ENCODE peak calls at places on chromosomes 12 and 14, in six cellular contexts. E is psoas muscle; D is GM19239; W is thoracic aorta; Z is activated T-cell treated with anti-CD3 and anti-CD28 coated beads, Interleukin-2, amount 50 U/mL, for 24 hours; S is caudate nucleus. Q is an unnamed sample.

GRCh38 chr12:122749569-122750332 is 2.9 kb upstream of the DENR start:
- DNase-seq in E (no peak), D (no peak), W (no peak), Z (peak), S (no peak), Q (no peak)

GRCh38 chr14:64800000-64800399 is 79.7 kb downstream of the SPTB start:
- DNase-seq in E (no peak), D (no peak), W (no peak), Z (no peak), S (no peak), Q (peak)

GRCh38 chr12:51023625-51024395 is 2.4 kb downstream of the SLC11A2 start:
- DNase-seq in E (no peak), D (no peak), W (no peak), Z (no peak), S (no peak), Q (no peak)

GRCh38 chr14:99675381-99675835 is 8.7 kb upstream of the CYP46A1 start:
- DNase-seq in E (no peak), D (no peak), W (no peak), Z (no peak), S (no peak), Q (no peak)

GRCh38 chr14:64841772-64842490 is 37.8 kb downstream of the SPTB start:
- DNase-seq in E (peak), D (no peak), W (peak), Z (no peak), S (no peak), Q (no peak)

GRCh38 chr12:124021025-124021406 is 48.0 kb downstream of the ZNF664 start:
- DNase-seq in E (no peak), D (no peak), W (no peak), Z (no peak), S (no peak), Q (no peak)

GRCh38 chr14:70882771-70883492 is 24.3 kb upstream of the PCNX1 start:
- DNase-seq in E (no peak), D (no peak), W (no peak), Z (peak), S (no peak), Q (peak)

GRCh38 chr12:101045486-101046474 is 164.3 kb downstream of the SLC5A8 start:
- DNase-seq in E (no peak), D (no peak), W (no peak), Z (no peak), S (no peak), Q (no peak)

GRCh38 chr12:107330901-107331431 is 237.6 kb upstream of the CRY1 start:
- DNase-seq in E (no peak), D (no peak), W (no peak), Z (no peak), S (no peak), Q (no peak)

GRCh38 chr12:90854136-90854689 is 100.8 kb downstream of the CCER1 start:
- DNase-seq in E (no peak), D (no peak), W (no peak), Z (no peak), S (peak), Q (peak)

GRCh38 chr12:27076930-27077329 is 5.4 kb downstream of the C12orf71 start:
- DNase-seq in E (no peak), D (no peak), W (no peak), Z (no peak), S (no peak), Q (no peak)

GRCh38 chr14:73759183-73759713 is 45.1 kb upstream of the PNMA1 start:
- DNase-seq in E (peak), D (no peak), W (no peak), Z (peak), S (peak), Q (peak)

GRCh38 chr14:60647081-60647836 is 2.0 kb downstream of the SIX1 start:
- DNase-seq in E (peak), D (no peak), W (no peak), Z (no peak), S (no peak), Q (peak)

GRCh38 chr14:29197557-29197956 is 431.0 kb downstream of the FOXG1 start:
- DNase-seq in E (no peak), D (no peak), W (no peak), Z (no peak), S (no peak), Q (no peak)

GRCh38 chr12:121786441-121786825 is 7.1 kb downstream of the RHOF start:
- DNase-seq in E (peak), D (no peak), W (no peak), Z (peak), S (no peak), Q (peak)

GRCh38 chr12:110180591-110181005 is 56.4 kb downstream of the IFT81 start:
- DNase-seq in E (no peak), D (no peak), W (no peak), Z (no peak), S (no peak), Q (no peak)

GRCh38 chr12:40693503-40693863 is 1.2 kb downstream of the CNTN1 start:
- DNase-seq in E (peak), D (no peak), W (peak), Z (no peak), S (peak), Q (no peak)

GRCh38 chr12:12868836-12869235 is 22.5 kb upstream of the GPRC5A start:
- DNase-seq in E (no peak), D (no peak), W (no peak), Z (no peak), S (no peak), Q (no peak)

GRCh38 chr12:131946757-131947156 is 3.0 kb upstream of the EP400 start:
- DNase-seq in E (no peak), D (no peak), W (no peak), Z (peak), S (no peak), Q (no peak)

GRCh38 chr14:36496346-36496745 is 23.7 kb downstream of the NKX2-1 start:
- DNase-seq in E (no peak), D (no peak), W (no peak), Z (no peak), S (no peak), Q (no peak)

GRCh38 chr12:2212971-2213869 is 160.4 kb downstream of the CACNA1C start:
- DNase-seq in E (no peak), D (no peak), W (no peak), Z (no peak), S (peak), Q (no peak)

GRCh38 chr14:100019156-100019882 is 45.9 kb upstream of the EVL start:
- DNase-seq in E (no peak), D (no peak), W (no peak), Z (no peak), S (peak), Q (no peak)

GRCh38 chr12:93684716-93685115 is 7.5 kb downstream of the CRADD start:
- DNase-seq in E (no peak), D (no peak), W (no peak), Z (no peak), S (no peak), Q (no peak)

GRCh38 chr12:112908548-112908947 is 1.8 kb downstream of the OAS1 start:
- DNase-seq in E (no peak), D (no peak), W (no peak), Z (peak), S (no peak), Q (no peak)

GRCh38 chr12:60689137-60689536 is 1093.3 kb downstream of the SLC16A7 start:
- DNase-seq in E (no peak), D (no peak), W (no peak), Z (no peak), S (no peak), Q (no peak)

GRCh38 chr12:77685112-77685511 is 145.6 kb upstream of the NAV3 start:
- DNase-seq in E (peak), D (peak), W (no peak), Z (no peak), S (peak), Q (peak)

GRCh38 chr12:1252758-1253157 is 261.7 kb downstream of the ERC1 start:
- DNase-seq in E (no peak), D (no peak), W (no peak), Z (no peak), S (no peak), Q (no peak)

GRCh38 chr14:104440297-104440956 is 139.1 kb upstream of the C14orf180 start:
- DNase-seq in E (no peak), D (no peak), W (no peak), Z (no peak), S (no peak), Q (no peak)

GRCh38 chr14:97301931-97302559 is 504.9 kb downstream of the VRK1 start:
- DNase-seq in E (no peak), D (no peak), W (no peak), Z (no peak), S (no peak), Q (no peak)

GRCh38 chr14:25150934-25151790 is 101.2 kb upstream of the STXBP6 start:
- DNase-seq in E (no peak), D (no peak), W (no peak), Z (no peak), S (no peak), Q (peak)

GRCh38 chr12:42643881-42644579 is 54.5 kb upstream of the PRICKLE1 start:
- DNase-seq in E (no peak), D (no peak), W (no peak), Z (no peak), S (no peak), Q (no peak)

GRCh38 chr12:29088611-29089219 is 60.4 kb upstream of the FAR2 start:
- DNase-seq in E (no peak), D (no peak), W (no peak), Z (no peak), S (no peak), Q (peak)